ENCODE peak calls at places on chromosomes 11 and 22, in four cellular contexts. One of them, this sample, is unnamed.

GRCh38 chr11:115721309-115722007 is 217.2 kb upstream of the CADM1 start:
- DNase-seq in A673: no peak
- DNase-seq in aorta: no peak
- DNase-seq in neural progenitor cell: no peak
- DNase-seq in this sample: no peak

GRCh38 chr22:42439021-42439420 is 6.8 kb upstream of the NFAM1 start:
- DNase-seq in neural progenitor cell: no peak
- DNase-seq in aorta: no peak
- DNase-seq in A673: peak; percentile 57
- DNase-seq in this sample: no peak

GRCh38 chr11:109726061-109726460 is 304.1 kb downstream of the C11orf87 start:
- DNase-seq in neural progenitor cell: no peak
- DNase-seq in aorta: no peak
- DNase-seq in A673: no peak
- DNase-seq in this sample: no peak

GRCh38 chr11:99069831-99070444 is 49.2 kb downstream of the CNTN5 start:
- DNase-seq in neural progenitor cell: peak; percentile 78
- DNase-seq in aorta: peak; percentile 66
- DNase-seq in A673: peak; percentile 6
- DNase-seq in this sample: no peak

GRCh38 chr11:26493616-26494015 is 78.4 kb downstream of the MUC15 start:
- DNase-seq in aorta: no peak
- DNase-seq in A673: no peak
- DNase-seq in neural progenitor cell: peak; percentile 34
- DNase-seq in this sample: no peak

GRCh38 chr11:69643646-69644045 is 2.7 kb downstream of the CCND1 start:
- DNase-seq in aorta: peak; percentile 74
- DNase-seq in neural progenitor cell: no peak
- DNase-seq in A673: no peak
- DNase-seq in this sample: no peak

GRCh38 chr22:26684173-26684572 is 26.8 kb downstream of the MIAT start:
- DNase-seq in neural progenitor cell: no peak
- DNase-seq in A673: no peak
- DNase-seq in aorta: no peak
- DNase-seq in this sample: no peak

GRCh38 chr11:1158681-1159525 is 1.1 kb downstream of the MUC5AC start:
- DNase-seq in aorta: peak; percentile 71
- DNase-seq in neural progenitor cell: no peak
- DNase-seq in A673: no peak
- DNase-seq in this sample: no peak

GRCh38 chr11:44309483-44310197 is at the start of gene ALX4:
- DNase-seq in A673: peak; percentile 98
- DNase-seq in aorta: peak; percentile 75
- DNase-seq in neural progenitor cell: peak; percentile 89
- DNase-seq in this sample: no peak

GRCh38 chr11:59573216-59573615 is 42.4 kb downstream of the OSBP start:
- DNase-seq in aorta: no peak
- DNase-seq in A673: no peak
- DNase-seq in neural progenitor cell: no peak
- DNase-seq in this sample: no peak

GRCh38 chr11:9120659-9121350 is 29.4 kb upstream of the SCUBE2 start:
- DNase-seq in aorta: no peak
- DNase-seq in A673: no peak
- DNase-seq in neural progenitor cell: peak; percentile 77
- DNase-seq in this sample: no peak

GRCh38 chr11:2298795-2299747 is 2.6 kb downstream of the C11orf21 start:
- DNase-seq in aorta: peak; percentile 72
- DNase-seq in neural progenitor cell: peak; percentile 84
- DNase-seq in A673: no peak
- DNase-seq in this sample: peak; percentile 52

GRCh38 chr11:133819916-133820315 is 25.4 kb downstream of the SPATA19 start:
- DNase-seq in aorta: no peak
- DNase-seq in neural progenitor cell: no peak
- DNase-seq in A673: no peak
- DNase-seq in this sample: no peak

GRCh38 chr11:68938816-68939582 is 35.3 kb downstream of the IGHMBP2 start:
- DNase-seq in A673: no peak
- DNase-seq in neural progenitor cell: no peak
- DNase-seq in aorta: peak; percentile 70
- DNase-seq in this sample: no peak

GRCh38 chr11:77141034-77141433 is 13.0 kb downstream of the MYO7A start:
- DNase-seq in aorta: no peak
- DNase-seq in A673: no peak
- DNase-seq in neural progenitor cell: no peak
- DNase-seq in this sample: no peak

GRCh38 chr11:76807206-76807875 is 24.2 kb downstream of the TSKU start:
- DNase-seq in neural progenitor cell: peak; percentile 95
- DNase-seq in aorta: peak; percentile 96
- DNase-seq in A673: peak; percentile 95
- DNase-seq in this sample: peak; percentile 88

GRCh38 chr11:69166186-69167115 is 10.7 kb downstream of the SMIM38 start:
- DNase-seq in A673: peak; percentile 93
- DNase-seq in neural progenitor cell: peak; percentile 34
- DNase-seq in aorta: peak; percentile 86
- DNase-seq in this sample: no peak

GRCh38 chr11:67266424-67267187 is at the start of gene GRK2:
- DNase-seq in A673: peak; percentile 76
- DNase-seq in neural progenitor cell: peak; percentile 37
- DNase-seq in aorta: peak; percentile 85
- DNase-seq in this sample: no peak

GRCh38 chr22:41387341-41387740 is 5.6 kb downstream of the TEF start:
- DNase-seq in A673: no peak
- DNase-seq in neural progenitor cell: no peak
- DNase-seq in aorta: no peak
- DNase-seq in this sample: no peak

GRCh38 chr22:25120093-25120561 is 79.5 kb upstream of the CRYBB3 start:
- DNase-seq in neural progenitor cell: peak; percentile 72
- DNase-seq in A673: no peak
- DNase-seq in aorta: no peak
- DNase-seq in this sample: peak; percentile 61

DNA sequence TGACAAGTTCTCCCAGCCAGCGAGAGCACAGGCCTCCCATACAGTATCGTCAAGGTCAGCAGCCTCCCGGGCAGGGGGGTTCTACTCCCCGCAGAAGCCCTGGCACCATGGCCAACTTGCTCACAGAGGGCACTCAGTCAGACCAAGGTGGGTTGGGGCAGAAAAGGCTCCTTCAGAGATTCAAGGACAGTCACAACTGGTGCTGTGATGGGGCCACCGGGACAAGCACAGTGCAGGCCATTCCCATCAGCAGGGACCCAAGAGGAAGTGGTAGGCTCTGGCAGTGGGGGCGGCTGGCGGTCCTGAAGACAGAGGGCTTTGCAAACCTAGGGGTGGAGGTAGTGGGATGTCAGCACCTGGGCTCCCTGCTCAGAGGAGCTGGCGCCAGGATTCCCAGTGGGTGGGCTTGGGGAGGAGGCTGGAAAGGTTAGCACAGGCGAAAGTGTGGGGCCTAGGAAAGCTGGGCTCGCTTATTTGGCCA is 5.3 kb upstream of the NEAT1 start:
- DNase-seq in aorta: peak; percentile 83
- DNase-seq in neural progenitor cell: no peak
- DNase-seq in A673: no peak
- DNase-seq in this sample: no peak
- H3K4me1 ChIP-seq in aorta: no peaks in the 10 kb centered on the region
- H3K4me1 ChIP-seq in neural progenitor cell: peaks cover 47% of the 10 kb centered on the region
- H3K4me1 ChIP-seq in A673: peaks cover 63% of the 10 kb centered on the region
- H3K4me1 ChIP-seq in this sample: peaks cover 51% of the 10 kb centered on the region

DNA sequence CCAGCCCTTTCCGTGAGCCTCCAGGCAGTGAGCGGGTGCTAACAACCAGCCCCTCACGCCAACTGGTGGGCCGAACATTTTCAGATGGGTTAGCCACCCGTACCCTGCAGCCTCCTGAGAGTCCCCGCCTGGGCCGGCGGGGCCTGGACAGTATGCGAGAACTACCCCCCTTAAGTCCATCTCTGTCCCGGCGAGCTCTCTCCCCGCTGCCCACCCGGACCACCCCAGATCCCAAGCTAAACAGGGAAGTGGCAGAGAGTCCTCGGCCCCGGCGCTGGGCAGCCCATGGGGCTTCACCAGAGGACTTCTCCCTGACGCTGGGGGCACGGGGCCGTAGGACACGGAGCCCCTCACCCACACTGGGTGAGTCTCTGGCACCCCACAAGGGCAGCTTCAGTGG is 20.6 kb downstream of the PHLDB1 start:
- DNase-seq in aorta: no peak
- DNase-seq in A673: no peak
- DNase-seq in neural progenitor cell: no peak
- DNase-seq in this sample: no peak
- H3K36me3 ChIP-seq in aorta: peaks cover 2% of the 10 kb centered on the region
- H3K36me3 ChIP-seq in A673: peaks cover 24% of the 10 kb centered on the region
- H3K36me3 ChIP-seq in neural progenitor cell: no peaks in the 10 kb centered on the region
- H3K36me3 ChIP-seq in this sample: no peaks in the 10 kb centered on the region

GRCh38 chr11:85821636-85822035 is 10.7 kb upstream of the SYTL2 start:
- DNase-seq in aorta: no peak
- DNase-seq in neural progenitor cell: no peak
- DNase-seq in A673: no peak
- DNase-seq in this sample: peak; percentile 72
- H3K4me1 ChIP-seq in aorta: no peaks in the 10 kb centered on the region
- H3K4me1 ChIP-seq in neural progenitor cell: no peaks in the 10 kb centered on the region
- H3K4me1 ChIP-seq in A673: no peaks in the 10 kb centered on the region
- H3K4me1 ChIP-seq in this sample: peaks cover 13% of the 10 kb centered on the region

DNA sequence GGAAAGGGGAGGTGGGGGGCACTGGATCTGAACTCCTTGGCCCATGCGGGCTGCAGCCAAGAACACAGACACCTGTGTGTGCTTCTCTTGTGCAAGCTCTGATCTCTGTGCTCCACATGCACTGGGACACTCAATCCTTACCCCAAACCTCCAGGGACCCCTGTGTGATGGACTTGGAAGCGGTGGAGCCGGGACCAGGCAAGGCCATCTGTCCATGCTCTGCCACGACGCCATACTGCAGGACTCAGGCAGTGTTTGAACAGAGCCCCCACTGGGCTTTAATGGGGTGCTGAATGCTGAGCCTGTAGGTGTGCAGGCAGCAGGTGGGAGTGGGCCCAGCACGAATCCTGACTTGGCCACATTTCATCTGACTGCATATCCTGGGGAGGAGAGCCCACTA is 23.4 kb downstream of the PPM1F start:
- DNase-seq in neural progenitor cell: no peak
- DNase-seq in A673: no peak
- DNase-seq in aorta: no peak
- DNase-seq in this sample: no peak
- H3K36me3 ChIP-seq in neural progenitor cell: no peaks in the 10 kb centered on the region
- H3K36me3 ChIP-seq in A673: peaks cover 41% of the 10 kb centered on the region
- H3K36me3 ChIP-seq in aorta: peaks cover 5% of the 10 kb centered on the region
- H3K36me3 ChIP-seq in this sample: no peaks in the 10 kb centered on the region

DNA sequence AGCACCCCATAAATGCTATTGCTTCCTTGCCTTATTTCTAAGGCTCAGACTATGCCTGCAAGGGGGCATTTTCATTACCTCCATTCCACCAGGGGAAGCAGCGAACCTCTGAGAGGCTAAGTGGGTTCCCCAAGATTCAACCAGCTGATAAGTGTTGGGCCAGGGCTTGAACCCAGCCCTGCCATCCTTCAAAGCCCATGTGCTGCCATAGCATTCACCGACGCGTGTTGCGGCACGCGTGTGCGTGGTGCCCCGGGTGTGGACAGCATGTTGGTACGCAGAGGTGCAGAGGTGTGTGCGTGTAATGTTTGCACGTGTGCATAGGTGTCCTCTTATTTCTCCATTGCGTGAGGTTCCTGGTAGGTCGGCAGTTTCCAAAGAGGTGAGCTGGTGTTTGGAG is 66.0 kb upstream of the PPARA start:
- DNase-seq in aorta: peak; percentile 61
- DNase-seq in A673: no peak
- DNase-seq in neural progenitor cell: no peak
- DNase-seq in this sample: no peak
- H3K4me1 ChIP-seq in aorta: no peaks in the 10 kb centered on the region
- H3K4me1 ChIP-seq in A673: peaks cover 80% of the 10 kb centered on the region
- H3K4me1 ChIP-seq in neural progenitor cell: peaks cover 6% of the 10 kb centered on the region
- H3K4me1 ChIP-seq in this sample: peaks cover 57% of the 10 kb centered on the region

GRCh38 chr11:128507936-128508335 is 79.4 kb downstream of the ETS1 start:
- DNase-seq in aorta: no peak
- DNase-seq in A673: no peak
- DNase-seq in neural progenitor cell: no peak
- DNase-seq in this sample: no peak

GRCh38 chr11:128506384-128506783 is 81.0 kb downstream of the ETS1 start:
- DNase-seq in neural progenitor cell: no peak
- DNase-seq in aorta: no peak
- DNase-seq in A673: no peak
- DNase-seq in this sample: peak; percentile 44

GRCh38 chr11:128509990-128510389 is 77.4 kb downstream of the ETS1 start:
- DNase-seq in neural progenitor cell: no peak
- DNase-seq in aorta: no peak
- DNase-seq in A673: no peak
- DNase-seq in this sample: no peak

GRCh38 chr11:128506999-128507591 is 80.3 kb downstream of the ETS1 start:
- DNase-seq in neural progenitor cell: no peak
- DNase-seq in aorta: peak; percentile 95
- DNase-seq in A673: peak; percentile 59
- DNase-seq in this sample: peak; percentile 85

GRCh38 chr11:128508785-128509518 is 78.4 kb downstream of the ETS1 start:
- DNase-seq in A673: no peak
- DNase-seq in aorta: no peak
- DNase-seq in neural progenitor cell: no peak
- DNase-seq in this sample: no peak
- H3K36me3 ChIP-seq in A673: no peaks in the 10 kb centered on the region
- H3K36me3 ChIP-seq in aorta: no peaks in the 10 kb centered on the region
- H3K36me3 ChIP-seq in neural progenitor cell: no peaks in the 10 kb centered on the region
- H3K36me3 ChIP-seq in this sample: no peaks in the 10 kb centered on the region

GRCh38 chr11:46353706-46354105 is 6.4 kb downstream of the DGKZ start:
- DNase-seq in neural progenitor cell: no peak
- DNase-seq in A673: peak; percentile 88
- DNase-seq in aorta: no peak
- DNase-seq in this sample: no peak

GRCh38 chr11:46352063-46352841 is 5.0 kb downstream of the DGKZ start:
- DNase-seq in A673: peak; percentile 88
- DNase-seq in neural progenitor cell: peak; percentile 71
- DNase-seq in aorta: peak; percentile 69
- DNase-seq in this sample: peak; percentile 81

GRCh38 chr11:46350695-46351094 is 3.4 kb downstream of the DGKZ start:
- DNase-seq in aorta: no peak
- DNase-seq in A673: no peak
- DNase-seq in neural progenitor cell: no peak
- DNase-seq in this sample: no peak

GRCh38 chr11:46351148-46351547 is 3.9 kb downstream of the DGKZ start:
- DNase-seq in neural progenitor cell: no peak
- DNase-seq in aorta: peak; percentile 54
- DNase-seq in A673: no peak
- DNase-seq in this sample: no peak

DNA sequence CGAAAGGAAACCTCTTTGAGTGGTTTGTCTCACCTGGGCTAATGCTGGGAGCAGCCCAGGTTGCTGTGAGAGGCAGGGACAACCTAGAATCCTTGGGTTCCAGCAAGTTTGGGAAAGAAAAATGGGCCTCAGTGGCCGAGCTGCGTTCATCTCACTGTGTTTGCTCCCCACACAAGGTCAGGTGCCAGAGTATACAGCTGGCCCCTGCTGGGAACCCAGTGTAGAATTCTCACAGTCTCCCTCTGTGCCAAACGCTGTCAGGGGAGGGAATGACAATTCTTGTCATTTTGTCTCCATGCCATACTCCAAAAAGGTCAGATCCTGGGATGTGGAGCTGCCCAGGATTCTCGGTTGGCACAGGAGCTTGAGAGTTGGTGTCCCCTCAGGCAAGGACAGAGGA is 4.3 kb downstream of the DGKZ start:
- DNase-seq in aorta: no peak
- DNase-seq in neural progenitor cell: no peak
- DNase-seq in A673: no peak
- DNase-seq in this sample: no peak
- H3K4me1 ChIP-seq in aorta: no peaks in the 10 kb centered on the region
- H3K4me1 ChIP-seq in neural progenitor cell: peaks cover 29% of the 10 kb centered on the region
- H3K4me1 ChIP-seq in A673: peaks cover 60% of the 10 kb centered on the region
- H3K4me1 ChIP-seq in this sample: peaks cover 18% of the 10 kb centered on the region

This sample was measured in mucosa of descending colon.